ENCODE peak calls at places on chromosomes 1 and 21, in seven cellular contexts. J is mesendoderm, A is IMR-90, Z is neuronal stem cell, C is trophoblast cell, T is H1, L is mesenchymal stem cell. H is an unnamed sample.

GRCh38 chr1:230499496-230499895 is 73.4 kb upstream of the PGBD5 start:
- DNase-seq in J (no peak), A (no peak), Z (no peak), C (no peak), T (no peak), L (no peak), H (no peak)

GRCh38 chr1:82775402-82776000 is 974.8 kb downstream of the ADGRL2 start:
- DNase-seq in J (peak; percentile 86), A (no peak), Z (no peak), C (peak; percentile 63), T (peak; percentile 81), L (peak; percentile 22), H (peak; percentile 75)

GRCh38 chr1:112513112-112513870 is 4.5 kb downstream of the WNT2B start:
- DNase-seq in J (no peak), A (peak; percentile 84), Z (no peak), C (no peak), T (no peak), L (peak; percentile 91), H (no peak)

GRCh38 chr1:244800821-244801220 is 34.6 kb upstream of the COX20 start:
- DNase-seq in J (no peak), A (no peak), Z (no peak), C (no peak), T (no peak), L (no peak), H (no peak)

GRCh38 chr1:2934173-2934540 is 87.1 kb upstream of the ACTRT2 start:
- DNase-seq in J (no peak), A (no peak), Z (no peak), C (no peak), T (no peak), L (no peak), H (no peak)

GRCh38 chr1:17167783-17168479 is 37.0 kb upstream of the PADI1 start:
- DNase-seq in J (no peak), A (peak; percentile 88), Z (no peak), C (peak; percentile 92), T (no peak), L (peak; percentile 76), H (no peak)

GRCh38 chr1:84086616-84087015 is 57.5 kb upstream of the PRKACB start:
- DNase-seq in J (no peak), A (no peak), Z (no peak), C (no peak), T (no peak), L (no peak), H (no peak)

GRCh38 chr1:215807926-215808325 is 240.8 kb downstream of the KCTD3 start:
- DNase-seq in J (no peak), A (peak; percentile 63), Z (no peak), C (no peak), T (no peak), L (no peak), H (no peak)

GRCh38 chr21:38996355-38996754 is 186.9 kb downstream of the PSMG1 start:
- DNase-seq in J (no peak), A (no peak), Z (no peak), C (no peak), T (no peak), L (no peak), H (no peak)

GRCh38 chr1:221031890-221032222 is 152.6 kb downstream of the HLX start:
- DNase-seq in J (no peak), A (peak; percentile 19), Z (no peak), C (no peak), T (no peak), L (no peak), H (no peak)

GRCh38 chr1:78493456-78493855 is 2.7 kb downstream of the PTGFR start:
- DNase-seq in J (no peak), A (peak; percentile 37), Z (no peak), C (no peak), T (no peak), L (no peak), H (no peak)

GRCh38 chr1:10195570-10195969 is 14.8 kb upstream of the KIF1B start:
- DNase-seq in J (peak; percentile 43), A (peak; percentile 66), Z (no peak), C (peak; percentile 82), T (no peak), L (peak; percentile 55), H (no peak)

GRCh38 chr1:192485692-192486436 is 89.7 kb upstream of the RGS1 start:
- DNase-seq in J (no peak), A (peak; percentile 99), Z (no peak), C (no peak), T (no peak), L (peak; percentile 96), H (no peak)

GRCh38 chr21:45078371-45078770 is 4.0 kb downstream of the ADARB1 start:
- DNase-seq in J (no peak), A (no peak), Z (no peak), C (no peak), T (no peak), L (no peak), H (peak; percentile 17)

GRCh38 chr1:48552420-48552819 is 80.4 kb upstream of the SPATA6 start:
- DNase-seq in J (peak; percentile 51), A (no peak), Z (no peak), C (no peak), T (peak; percentile 49), L (no peak), H (peak; percentile 36)

GRCh38 chr1:106880226-106880625 is 176.2 kb upstream of the PRMT6 start:
- DNase-seq in J (no peak), A (no peak), Z (no peak), C (no peak), T (no peak), L (no peak), H (no peak)

GRCh38 chr1:7633521-7634245 is 137.4 kb upstream of the VAMP3 start:
- DNase-seq in J (no peak), A (no peak), Z (no peak), C (no peak), T (no peak), L (no peak), H (no peak)

GRCh38 chr1:37035014-37035686 is 835 bp upstream of the GRIK3 start:
- DNase-seq in J (peak; percentile 25), A (no peak), Z (no peak), C (no peak), T (peak; percentile 77), L (no peak), H (peak; percentile 52)

GRCh38 chr1:171727778-171728177 is 14.1 kb downstream of the VAMP4 start:
- DNase-seq in J (no peak), A (no peak), Z (no peak), C (no peak), T (no peak), L (no peak), H (no peak)

GRCh38 chr1:107572674-107573205 is 392.2 kb downstream of the VAV3 start:
- DNase-seq in J (no peak), A (peak; percentile 31), Z (no peak), C (peak; percentile 56), T (no peak), L (no peak), H (no peak)

GRCh38 chr1:17031436-17031835 is 19.7 kb upstream of the ATP13A2 start:
- DNase-seq in J (no peak), A (no peak), Z (no peak), C (no peak), T (no peak), L (no peak), H (no peak)

GRCh38 chr1:224703702-224704408 is 87.7 kb downstream of the CNIH3 start:
- DNase-seq in J (no peak), A (no peak), Z (no peak), C (no peak), T (no peak), L (no peak), H (no peak)

GRCh38 chr1:167880570-167880969 is 33.4 kb downstream of the ADCY10 start:
- DNase-seq in J (no peak), A (peak; percentile 17), Z (no peak), C (no peak), T (no peak), L (no peak), H (no peak)

GRCh38 chr1:35058990-35059389 is 20.2 kb upstream of the ZMYM1 start:
- DNase-seq in J (no peak), A (no peak), Z (no peak), C (no peak), T (no peak), L (no peak), H (no peak)

GRCh38 chr1:153976819-153977249 is 640 bp downstream of the JTB start:
- DNase-seq in J (no peak), A (no peak), Z (no peak), C (no peak), T (no peak), L (no peak), H (no peak)
- H3K18ac ChIP-seq in J (peak overlapping the region; percentile 57), A (peak overlapping the region; percentile 18), Z (peak overlapping the region; percentile 88), C (peak overlapping the region; percentile 88), T (peak overlapping the region; percentile 96), L (peak overlapping the region; percentile 1), H (no peak overlapping the region)

GRCh38 chr1:234154320-234155251 is 218.7 kb upstream of the COA6 start:
- DNase-seq in J (peak; percentile 95), A (peak; percentile 73), Z (peak; percentile 78), C (peak; percentile 52), T (no peak), L (peak; percentile 68), H (peak; percentile 51)
- H3K18ac ChIP-seq in J (no peak overlapping the region), A (no peak overlapping the region), Z (no peak overlapping the region), C (no peak overlapping the region), T (no peak overlapping the region), L (no peak overlapping the region), H (no peak overlapping the region)

DNA sequence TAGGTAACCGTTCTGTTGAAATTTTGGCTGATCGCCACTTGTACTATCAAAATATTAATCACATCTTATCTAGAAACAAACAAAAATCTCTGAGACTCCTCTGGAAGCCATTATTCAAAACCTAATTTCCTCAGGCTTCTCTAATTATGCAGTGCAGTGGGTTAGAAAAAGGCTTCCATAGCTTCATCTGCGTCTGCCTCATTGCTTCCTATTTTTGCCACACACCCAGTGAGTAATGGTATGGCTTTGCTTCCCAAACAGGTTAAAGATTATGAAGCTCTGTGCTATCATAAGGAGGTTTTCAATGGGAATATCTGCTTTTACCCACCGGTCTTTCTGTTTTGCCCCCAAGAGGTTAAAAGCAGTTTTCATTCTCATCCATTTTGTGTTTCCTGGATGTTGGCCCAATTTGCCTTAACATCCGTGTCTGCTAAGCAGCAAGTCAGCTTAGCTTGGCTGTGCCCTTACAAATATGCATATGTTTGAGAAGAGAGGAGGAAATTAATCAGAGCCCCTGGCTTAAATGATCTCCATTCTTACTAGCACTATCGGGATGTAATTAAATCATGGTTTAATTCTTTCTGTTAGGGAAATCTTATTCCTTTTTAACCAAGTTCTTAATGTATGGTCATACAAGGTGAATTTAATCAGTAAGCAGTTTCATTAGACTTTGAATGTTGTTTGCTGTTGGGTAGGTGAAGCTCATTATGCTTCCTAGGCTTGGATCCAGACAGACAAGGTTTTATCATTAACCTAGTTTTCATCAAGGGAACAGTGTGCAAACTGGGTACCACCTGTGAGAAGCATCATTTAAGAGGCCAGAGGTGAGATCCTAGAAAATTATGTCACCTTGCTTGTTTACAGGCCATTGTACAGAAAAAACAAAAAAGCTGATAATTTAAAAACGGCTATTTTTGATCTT is 129.8 kb downstream of the RYR2 start:
- DNase-seq in J (no peak), A (no peak), Z (no peak), C (no peak), T (no peak), L (no peak), H (no peak)
- H3K18ac ChIP-seq in J (no peak overlapping the region), A (no peak overlapping the region), Z (no peak overlapping the region), C (no peak overlapping the region), T (no peak overlapping the region), L (no peak overlapping the region), H (no peak overlapping the region)

GRCh38 chr1:26020390-26020789 is 1.2 kb upstream of the EXTL1 start:
- DNase-seq in J (no peak), A (peak; percentile 58), Z (no peak), C (no peak), T (no peak), L (no peak), H (no peak)
- H3K18ac ChIP-seq in J (no peak overlapping the region), A (peak overlapping the region; percentile 12), Z (peak overlapping the region; percentile 20), C (no peak overlapping the region), T (no peak overlapping the region), L (no peak overlapping the region), H (no peak overlapping the region)